ENCODE peak calls at places on chromosome 19, in ten cellular contexts. One of them, this sample, is unnamed.

GRCh38 chr19:48513289-48514122 is 1.9 kb upstream of the LMTK3 start:
- DNase-seq in left ventricle myocardium inferior: no peak
- DNase-seq in fibroblast of lung: peak; percentile 62
- DNase-seq in A673: peak; percentile 84
- DNase-seq in small intestine: peak; percentile 80
- DNase-seq in left lung: peak; percentile 74
- DNase-seq in aorta: no peak
- DNase-seq in IMR-90: peak; percentile 64
- DNase-seq in Peyer's patch: peak; percentile 81
- DNase-seq in mucosa of descending colon: peak; percentile 67
- DNase-seq in this sample: peak; percentile 54

GRCh38 chr19:49064768-49065611 is at the start of gene NTF4:
- DNase-seq in fibroblast of lung: no peak
- DNase-seq in left lung: peak; percentile 52
- DNase-seq in small intestine: peak; percentile 27
- DNase-seq in aorta: no peak
- DNase-seq in left ventricle myocardium inferior: no peak
- DNase-seq in mucosa of descending colon: peak; percentile 49
- DNase-seq in A673: peak; percentile 40
- DNase-seq in IMR-90: no peak
- DNase-seq in Peyer's patch: no peak
- DNase-seq in this sample: no peak

GRCh38 chr19:33197591-33198000 is 3.5 kb downstream of the LRP3 start:
- DNase-seq in small intestine: peak; percentile 22
- DNase-seq in left lung: no peak
- DNase-seq in Peyer's patch: no peak
- DNase-seq in fibroblast of lung: no peak
- DNase-seq in mucosa of descending colon: no peak
- DNase-seq in A673: no peak
- DNase-seq in IMR-90: no peak
- DNase-seq in aorta: no peak
- DNase-seq in left ventricle myocardium inferior: no peak
- DNase-seq in this sample: no peak

GRCh38 chr19:8445488-8446001 is 770 bp downstream of the HNRNPM start:
- DNase-seq in small intestine: peak; percentile 46
- DNase-seq in left ventricle myocardium inferior: peak; percentile 61
- DNase-seq in Peyer's patch: peak; percentile 43
- DNase-seq in A673: peak; percentile 39
- DNase-seq in left lung: peak; percentile 64
- DNase-seq in aorta: peak; percentile 74
- DNase-seq in mucosa of descending colon: peak; percentile 75
- DNase-seq in IMR-90: no peak
- DNase-seq in fibroblast of lung: no peak
- DNase-seq in this sample: peak; percentile 81

GRCh38 chr19:29727906-29728305 is 12.8 kb upstream of the C19orf12 start:
- DNase-seq in IMR-90: no peak
- DNase-seq in left lung: no peak
- DNase-seq in left ventricle myocardium inferior: no peak
- DNase-seq in Peyer's patch: no peak
- DNase-seq in fibroblast of lung: no peak
- DNase-seq in A673: no peak
- DNase-seq in small intestine: no peak
- DNase-seq in aorta: no peak
- DNase-seq in mucosa of descending colon: no peak
- DNase-seq in this sample: no peak

GRCh38 chr19:30479657-30480056 is 107.5 kb downstream of the ZNF536 start:
- DNase-seq in Peyer's patch: no peak
- DNase-seq in fibroblast of lung: no peak
- DNase-seq in aorta: no peak
- DNase-seq in IMR-90: no peak
- DNase-seq in mucosa of descending colon: no peak
- DNase-seq in A673: no peak
- DNase-seq in left ventricle myocardium inferior: no peak
- DNase-seq in left lung: no peak
- DNase-seq in small intestine: no peak
- DNase-seq in this sample: no peak

GRCh38 chr19:23294141-23294540 is 43.9 kb upstream of the ZNF724 start:
- DNase-seq in left ventricle myocardium inferior: no peak
- DNase-seq in IMR-90: no peak
- DNase-seq in mucosa of descending colon: no peak
- DNase-seq in fibroblast of lung: no peak
- DNase-seq in small intestine: no peak
- DNase-seq in aorta: no peak
- DNase-seq in Peyer's patch: no peak
- DNase-seq in left lung: no peak
- DNase-seq in A673: no peak
- DNase-seq in this sample: no peak

GRCh38 chr19:51181913-51182419 is 39.9 kb downstream of the SIGLEC7 start:
- DNase-seq in A673: peak; percentile 69
- DNase-seq in IMR-90: no peak
- DNase-seq in Peyer's patch: no peak
- DNase-seq in small intestine: no peak
- DNase-seq in fibroblast of lung: no peak
- DNase-seq in mucosa of descending colon: no peak
- DNase-seq in aorta: peak; percentile 18
- DNase-seq in left lung: no peak
- DNase-seq in left ventricle myocardium inferior: no peak
- DNase-seq in this sample: no peak

GRCh38 chr19:53898680-53899341 is 10.3 kb upstream of the CACNG7 start:
- DNase-seq in left lung: no peak
- DNase-seq in small intestine: no peak
- DNase-seq in Peyer's patch: no peak
- DNase-seq in mucosa of descending colon: no peak
- DNase-seq in left ventricle myocardium inferior: no peak
- DNase-seq in IMR-90: no peak
- DNase-seq in aorta: no peak
- DNase-seq in fibroblast of lung: no peak
- DNase-seq in A673: peak; percentile 78
- DNase-seq in this sample: no peak

GRCh38 chr19:48330012-48330681 is 4.8 kb downstream of the EMP3 start:
- DNase-seq in IMR-90: no peak
- DNase-seq in aorta: peak; percentile 83
- DNase-seq in left lung: peak; percentile 82
- DNase-seq in Peyer's patch: peak; percentile 88
- DNase-seq in left ventricle myocardium inferior: peak; percentile 71
- DNase-seq in A673: no peak
- DNase-seq in small intestine: peak; percentile 94
- DNase-seq in fibroblast of lung: no peak
- DNase-seq in mucosa of descending colon: peak; percentile 88
- DNase-seq in this sample: peak; percentile 86

GRCh38 chr19:2326699-2327360 is 1.6 kb downstream of the LSM7 start:
- DNase-seq in IMR-90: no peak
- DNase-seq in left lung: no peak
- DNase-seq in mucosa of descending colon: no peak
- DNase-seq in aorta: no peak
- DNase-seq in Peyer's patch: no peak
- DNase-seq in small intestine: no peak
- DNase-seq in fibroblast of lung: no peak
- DNase-seq in left ventricle myocardium inferior: no peak
- DNase-seq in A673: no peak
- DNase-seq in this sample: no peak

GRCh38 chr19:29606420-29606747 is 301 bp downstream of the POP4 start:
- DNase-seq in Peyer's patch: no peak
- DNase-seq in aorta: no peak
- DNase-seq in mucosa of descending colon: no peak
- DNase-seq in A673: no peak
- DNase-seq in left ventricle myocardium inferior: no peak
- DNase-seq in IMR-90: no peak
- DNase-seq in fibroblast of lung: no peak
- DNase-seq in small intestine: no peak
- DNase-seq in left lung: no peak
- DNase-seq in this sample: no peak

GRCh38 chr19:11073568-11073967 is 15.7 kb upstream of the LDLR start:
- DNase-seq in aorta: no peak
- DNase-seq in small intestine: no peak
- DNase-seq in fibroblast of lung: no peak
- DNase-seq in left lung: no peak
- DNase-seq in A673: no peak
- DNase-seq in mucosa of descending colon: no peak
- DNase-seq in IMR-90: no peak
- DNase-seq in left ventricle myocardium inferior: no peak
- DNase-seq in Peyer's patch: no peak
- DNase-seq in this sample: no peak

GRCh38 chr19:13036366-13036976 is 41.2 kb downstream of the NFIX start:
- DNase-seq in IMR-90: peak; percentile 29
- DNase-seq in left lung: peak; percentile 79
- DNase-seq in Peyer's patch: no peak
- DNase-seq in fibroblast of lung: no peak
- DNase-seq in aorta: peak; percentile 76
- DNase-seq in small intestine: peak; percentile 95
- DNase-seq in A673: peak; percentile 79
- DNase-seq in left ventricle myocardium inferior: no peak
- DNase-seq in mucosa of descending colon: peak; percentile 81
- DNase-seq in this sample: peak; percentile 62
- H3K4me1 ChIP-seq in IMR-90: peaks cover 55% of the 10 kb centered on the region
- H3K4me1 ChIP-seq in left lung: peaks cover 79% of the 10 kb centered on the region
- H3K4me1 ChIP-seq in Peyer's patch: peaks cover 9% of the 10 kb centered on the region
- H3K4me1 ChIP-seq in fibroblast of lung: peaks cover 49% of the 10 kb centered on the region
- H3K4me1 ChIP-seq in aorta: peaks cover 9% of the 10 kb centered on the region
- H3K4me1 ChIP-seq in small intestine: peaks cover 15% of the 10 kb centered on the region
- H3K4me1 ChIP-seq in A673: peaks cover 61% of the 10 kb centered on the region
- H3K4me1 ChIP-seq in left ventricle myocardium inferior: peaks cover 100% of the 10 kb centered on the region
- H3K4me1 ChIP-seq in mucosa of descending colon: peaks cover 56% of the 10 kb centered on the region
- H3K4me1 ChIP-seq in this sample: peaks cover 52% of the 10 kb centered on the region

DNA sequence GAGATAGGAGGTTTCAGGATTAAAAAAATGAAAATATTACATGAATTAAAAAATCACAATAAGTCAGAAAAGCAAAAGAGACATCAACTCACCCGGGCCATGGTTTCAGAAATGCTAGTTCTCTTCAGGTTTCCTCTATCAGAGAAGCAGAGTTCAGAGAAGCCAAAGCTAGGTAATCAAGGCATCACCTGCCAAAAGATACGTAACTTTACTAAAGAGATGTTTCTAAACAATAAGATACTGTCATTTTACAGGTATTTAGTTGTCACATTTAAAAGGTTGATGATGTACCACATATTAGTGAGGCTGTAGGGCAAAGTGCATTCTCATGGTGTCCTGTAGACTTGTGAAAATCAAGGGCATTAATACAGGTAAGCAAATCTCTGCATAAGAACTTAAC is 51.2 kb downstream of the ZNF45 start:
- DNase-seq in A673: no peak
- DNase-seq in left ventricle myocardium inferior: no peak
- DNase-seq in fibroblast of lung: no peak
- DNase-seq in Peyer's patch: no peak
- DNase-seq in mucosa of descending colon: no peak
- DNase-seq in aorta: no peak
- DNase-seq in small intestine: no peak
- DNase-seq in IMR-90: no peak
- DNase-seq in left lung: no peak
- DNase-seq in this sample: no peak
- H3K9me3 ChIP-seq in A673: peaks cover 52% of the 10 kb centered on the region
- H3K9me3 ChIP-seq in left ventricle myocardium inferior: peaks cover 100% of the 10 kb centered on the region
- H3K9me3 ChIP-seq in fibroblast of lung: no peaks in the 10 kb centered on the region
- H3K9me3 ChIP-seq in Peyer's patch: peaks cover 56% of the 10 kb centered on the region
- H3K9me3 ChIP-seq in mucosa of descending colon: peaks cover 96% of the 10 kb centered on the region
- H3K9me3 ChIP-seq in aorta: peaks cover 10% of the 10 kb centered on the region
- H3K9me3 ChIP-seq in small intestine: no peaks in the 10 kb centered on the region
- H3K9me3 ChIP-seq in IMR-90: peaks cover 34% of the 10 kb centered on the region
- H3K9me3 ChIP-seq in left lung: peaks cover 6% of the 10 kb centered on the region
- H3K9me3 ChIP-seq in this sample: no peaks in the 10 kb centered on the region

DNA sequence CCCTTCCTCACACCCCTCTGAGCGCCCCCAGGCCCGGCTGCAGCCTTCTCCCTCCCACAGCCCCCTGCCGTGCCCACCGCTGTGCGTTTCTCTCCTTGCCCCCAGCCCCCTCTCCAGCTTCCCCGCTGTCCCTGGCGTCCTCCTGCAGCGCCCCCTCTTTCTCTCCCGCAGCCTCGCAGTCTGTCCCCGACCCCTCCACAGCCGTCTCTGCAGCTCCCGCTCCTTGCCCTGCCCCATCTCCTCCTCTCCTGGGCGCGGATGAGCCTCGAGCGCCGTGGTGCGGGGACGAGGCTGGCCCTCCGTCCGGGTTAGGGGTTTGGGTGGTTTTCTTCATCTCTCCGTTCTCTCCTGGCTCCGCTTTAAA is 1.1 kb downstream of the KMT5C start:
- DNase-seq in Peyer's patch: no peak
- DNase-seq in small intestine: peak; percentile 31
- DNase-seq in A673: peak; percentile 40
- DNase-seq in left ventricle myocardium inferior: no peak
- DNase-seq in aorta: no peak
- DNase-seq in mucosa of descending colon: peak; percentile 69
- DNase-seq in IMR-90: no peak
- DNase-seq in fibroblast of lung: no peak
- DNase-seq in left lung: no peak
- DNase-seq in this sample: no peak
- H3K4me1 ChIP-seq in Peyer's patch: no peaks in the 10 kb centered on the region
- H3K4me1 ChIP-seq in small intestine: no peaks in the 10 kb centered on the region
- H3K4me1 ChIP-seq in A673: peaks cover 8% of the 10 kb centered on the region
- H3K4me1 ChIP-seq in left ventricle myocardium inferior: peaks cover 28% of the 10 kb centered on the region
- H3K4me1 ChIP-seq in aorta: no peaks in the 10 kb centered on the region
- H3K4me1 ChIP-seq in mucosa of descending colon: peaks cover 21% of the 10 kb centered on the region
- H3K4me1 ChIP-seq in IMR-90: peaks cover 13% of the 10 kb centered on the region
- H3K4me1 ChIP-seq in fibroblast of lung: peaks cover 11% of the 10 kb centered on the region
- H3K4me1 ChIP-seq in left lung: peaks cover 8% of the 10 kb centered on the region
- H3K4me1 ChIP-seq in this sample: peaks cover 1% of the 10 kb centered on the region

DNA sequence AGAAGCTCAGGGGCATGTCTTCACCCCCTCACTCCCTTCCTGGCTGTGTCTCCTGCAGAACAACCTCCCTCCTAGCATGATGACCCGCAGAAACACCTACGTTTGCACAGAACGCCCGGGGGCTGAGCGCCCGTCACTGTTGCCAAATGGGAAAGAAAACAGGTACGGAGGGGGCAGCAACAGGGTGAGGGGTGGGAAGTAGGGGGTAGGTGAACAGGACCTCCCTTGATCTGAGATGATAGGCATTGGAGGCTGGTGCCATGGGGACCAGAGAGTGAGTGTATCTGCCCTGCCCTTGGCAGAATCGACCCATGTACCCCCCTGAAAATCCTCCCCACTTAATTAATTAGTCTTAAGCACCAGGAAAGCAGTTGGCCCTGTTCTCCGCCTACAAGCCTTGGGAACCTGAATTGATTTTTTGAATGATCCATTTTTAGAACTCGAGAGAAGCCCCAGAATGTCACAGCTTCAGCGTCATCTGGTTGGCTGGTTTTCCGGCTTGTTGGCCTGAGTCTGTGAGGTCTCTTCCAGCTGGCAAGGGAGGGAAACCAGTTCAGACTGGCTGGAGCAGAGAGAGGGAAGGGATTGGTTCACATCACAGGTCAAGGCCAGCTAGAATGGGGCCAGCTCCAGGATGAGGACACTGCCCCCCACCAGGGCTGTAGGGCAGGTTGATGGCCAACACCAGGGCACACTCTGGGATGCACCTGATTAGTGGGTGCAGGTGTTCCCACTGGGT is 28.2 kb downstream of the CKM start:
- DNase-seq in Peyer's patch: no peak
- DNase-seq in A673: no peak
- DNase-seq in IMR-90: no peak
- DNase-seq in mucosa of descending colon: no peak
- DNase-seq in aorta: no peak
- DNase-seq in left ventricle myocardium inferior: peak; percentile 53
- DNase-seq in small intestine: no peak
- DNase-seq in left lung: no peak
- DNase-seq in fibroblast of lung: peak; percentile 32
- DNase-seq in this sample: peak; percentile 95
- H3K9me3 ChIP-seq in Peyer's patch: no peaks in the 10 kb centered on the region
- H3K9me3 ChIP-seq in A673: no peaks in the 10 kb centered on the region
- H3K9me3 ChIP-seq in IMR-90: no peaks in the 10 kb centered on the region
- H3K9me3 ChIP-seq in mucosa of descending colon: no peaks in the 10 kb centered on the region
- H3K9me3 ChIP-seq in aorta: no peaks in the 10 kb centered on the region
- H3K9me3 ChIP-seq in left ventricle myocardium inferior: peaks cover 11% of the 10 kb centered on the region
- H3K9me3 ChIP-seq in small intestine: no peaks in the 10 kb centered on the region
- H3K9me3 ChIP-seq in left lung: no peaks in the 10 kb centered on the region
- H3K9me3 ChIP-seq in fibroblast of lung: no peaks in the 10 kb centered on the region
- H3K9me3 ChIP-seq in this sample: no peaks in the 10 kb centered on the region

This sample was measured in right lobe of liver.